ENCODE peak calls at places on chromosomes 1 and 21, in ten cellular contexts. F, B, J, X, L, S, M, K, A and N are unnamed samples.
A peak's percentile ranks its signal among the peaks of the same experiment; 100 is the strongest.

GRCh38 chr1:242546849-242547724 is 22.6 kb upstream of the PLD5 start:
- DNase-seq in K (no peak), X (no peak), L (no peak), S (no peak), J (no peak), A (no peak), M (no peak), B (no peak), F (no peak), N (no peak)

GRCh38 chr1:234716907-234717375 is 107.0 kb upstream of the IRF2BP2 start:
- DNase-seq in J (no peak), F (no peak), A (no peak), X (no peak), M (no peak), K (no peak), L (no peak), S (no peak), B (no peak), N (no peak)

GRCh38 chr1:226408285-226409184 is 642 bp upstream of the PARP1 start:
- DNase-seq in X (no peak), L (no peak), F (no peak), M (no peak), J (no peak), B (no peak), K (no peak), A (no peak), S (no peak), N (no peak)

GRCh38 chr1:24586970-24587820 is 31.3 kb downstream of the NCMAP start:
- DNase-seq in J (no peak), A (peak; percentile 66), K (peak; percentile 51), X (peak; percentile 67), F (peak; percentile 79), B (no peak), S (peak; percentile 89), L (peak; percentile 66), M (peak; percentile 42), N (peak; percentile 17)

GRCh38 chr1:59788825-59789224 is 25.9 kb upstream of the HOOK1 start:
- DNase-seq in J (no peak), X (no peak), K (no peak), L (no peak), M (no peak), A (no peak), S (no peak), F (no peak), B (no peak), N (no peak)

GRCh38 chr1:119713039-119713537 is 1.4 kb downstream of the PHGDH start:
- DNase-seq in M (no peak), S (no peak), L (no peak), J (no peak), X (peak; percentile 29), B (no peak), F (peak; percentile 36), K (peak; percentile 55), A (no peak), N (peak; percentile 44)

GRCh38 chr1:155648207-155649147 is 38.5 kb downstream of the MSTO1 start:
- DNase-seq in X (peak; percentile 95), S (peak; percentile 60), K (no peak), L (peak; percentile 55), A (peak; percentile 87), F (peak; percentile 78), B (no peak), M (peak; percentile 27), J (no peak), N (no peak)

GRCh38 chr1:178867670-178868069 is 3.2 kb downstream of the ANGPTL1 start:
- DNase-seq in L (no peak), J (no peak), M (no peak), F (no peak), X (peak; percentile 38), A (no peak), B (no peak), S (no peak), K (no peak), N (no peak)

GRCh38 chr1:18344755-18345154 is 136.0 kb upstream of the KLHDC7A start:
- DNase-seq in K (no peak), X (no peak), M (no peak), S (no peak), F (peak; percentile 40), J (no peak), L (no peak), B (no peak), A (no peak), N (peak; percentile 87)

GRCh38 chr1:34929853-34930701 is 627 bp upstream of the DLGAP3 start:
- DNase-seq in K (no peak), L (peak; percentile 2), J (no peak), S (peak; percentile 83), A (no peak), X (no peak), B (no peak), F (peak; percentile 79), M (no peak), N (peak; percentile 23)

GRCh38 chr21:25670726-25671125 is 31.7 kb downstream of the JAM2 start:
- DNase-seq in X (peak; percentile 60), L (no peak), J (no peak), A (no peak), M (no peak), K (no peak), S (no peak), B (no peak), F (no peak), N (no peak)

GRCh38 chr1:71464016-71464415 is 383.2 kb upstream of the ZRANB2 start:
- DNase-seq in B (no peak), F (no peak), J (no peak), L (no peak), X (peak; percentile 18), M (no peak), S (no peak), A (no peak), K (no peak), N (no peak)

GRCh38 chr1:230976825-230977747 is 1.6 kb downstream of the TTC13 start:
- DNase-seq in S (no peak), A (no peak), X (no peak), M (no peak), K (peak; percentile 15), F (no peak), J (no peak), L (no peak), B (no peak), N (no peak)

GRCh38 chr1:26900001-26900814 is at the start of gene GPATCH3:
- DNase-seq in S (peak; percentile 98), X (peak; percentile 95), L (peak; percentile 89), B (peak; percentile 94), K (peak; percentile 88), F (peak; percentile 97), M (peak; percentile 95), A (peak; percentile 91), J (peak; percentile 92), N (peak; percentile 87)

GRCh38 chr1:5643360-5644090 is 348.7 kb downstream of the NPHP4 start:
- DNase-seq in J (no peak), M (peak; percentile 13), F (no peak), X (no peak), L (no peak), K (no peak), A (no peak), S (no peak), B (no peak), N (no peak)

GRCh38 chr1:54604572-54605370 is 18.6 kb downstream of the FAM151A start:
- DNase-seq in X (no peak), F (no peak), M (no peak), S (no peak), A (no peak), B (no peak), J (no peak), K (peak; percentile 91), L (no peak), N (no peak)

GRCh38 chr1:103107696-103108524 is at the start of gene COL11A1:
- DNase-seq in J (no peak), K (no peak), L (no peak), M (no peak), A (no peak), X (no peak), S (peak; percentile 41), B (no peak), F (peak; percentile 38), N (no peak)

GRCh38 chr1:244239261-244239770 is 188.2 kb downstream of the ZBTB18 start:
- DNase-seq in K (peak; percentile 75), L (no peak), B (no peak), M (no peak), A (no peak), X (no peak), F (no peak), S (no peak), J (no peak), N (no peak)

GRCh38 chr1:81114191-81114590 is 686.5 kb upstream of the ADGRL2 start:
- DNase-seq in K (no peak), L (no peak), M (no peak), J (no peak), X (no peak), A (no peak), B (no peak), F (no peak), S (peak; percentile 49), N (no peak)
- TF ChIP-seq CTCF in K (no peak), L (no peak), M (no peak), J (no peak), X (no peak), A (no peak), B (no peak), F (peak; percentile 38), S (peak; percentile 65), N (peak; percentile 32)

GRCh38 chr1:101337968-101338367 is 101.1 kb downstream of the S1PR1 start:
- DNase-seq in A (no peak), L (no peak), X (no peak), M (no peak), J (no peak), B (no peak), K (no peak), F (no peak), S (no peak), N (no peak)
- H3K4me3 ChIP-seq in A (no peak overlapping the region), L (no peak overlapping the region), X (no peak overlapping the region), M (no peak overlapping the region), J (no peak overlapping the region), B (no peak overlapping the region), K (no peak overlapping the region), F (no peak overlapping the region), S (no peak overlapping the region), N (no peak overlapping the region)

DNA sequence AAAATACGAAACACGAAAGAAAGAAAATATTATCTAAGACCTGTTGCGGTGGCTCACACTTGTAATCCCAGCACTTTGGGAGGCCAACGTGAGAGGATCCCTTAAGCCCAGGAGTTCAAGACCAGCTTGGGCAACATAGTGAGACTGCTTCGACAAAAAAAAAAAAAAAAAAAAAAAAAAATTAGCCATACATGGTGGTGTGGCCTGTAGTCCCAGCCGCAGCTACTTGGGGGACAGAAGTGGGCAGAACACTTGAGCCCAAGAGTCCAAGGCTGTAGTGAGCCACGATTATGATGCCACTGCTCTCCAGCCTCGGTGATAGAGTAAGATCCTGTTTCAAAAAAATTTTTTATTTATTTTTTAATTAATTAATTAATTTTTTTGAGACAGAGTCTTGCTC is 1.5 kb upstream of the RAB13 start:
- DNase-seq in X (no peak), J (no peak), B (no peak), M (no peak), F (no peak), S (no peak), L (no peak), A (no peak), K (no peak), N (no peak)
- H3K4me1 ChIP-seq in X (peaks cover 8% of the 10 kb centered on the region), J (peaks cover 57% of the 10 kb centered on the region), B (peaks cover 18% of the 10 kb centered on the region), M (peaks cover 55% of the 10 kb centered on the region), F (peaks cover 20% of the 10 kb centered on the region), S (peaks cover 21% of the 10 kb centered on the region), L (peaks cover 17% of the 10 kb centered on the region), A (peaks cover 19% of the 10 kb centered on the region), K (peaks cover 41% of the 10 kb centered on the region), N (peaks cover 10% of the 10 kb centered on the region)

GRCh38 chr1:222009105-222009730 is 267.3 kb upstream of the DUSP10 start:
- DNase-seq in S (peak; percentile 61), A (peak; percentile 29), L (peak; percentile 22), J (no peak), M (no peak), X (peak; percentile 23), F (peak; percentile 9), K (peak; percentile 54), B (no peak), N (no peak)
- TF ChIP-seq CTCF in S (peak; percentile 51), A (peak; percentile 68), L (peak; percentile 26), J (peak; percentile 51), M (no peak), X (peak; percentile 40), F (peak; percentile 33), K (peak; percentile 66), B (peak; percentile 29), N (peak; percentile 57)